ENCODE peak calls at places on chromosomes 12 and 14, in four cellular contexts. D is A549, X is HepG2, F is GM12878. B is an unnamed sample.

GRCh38 chr14:91509083-91509877 is 830 bp downstream of the PPP4R3A start:
- DNase-seq in D (peak), F (no peak), X (peak), B (peak)

GRCh38 chr14:69674546-69675245 is 63.3 kb downstream of the SUSD6 start:
- DNase-seq in D (no peak), X (no peak), F (no peak), B (no peak)

GRCh38 chr14:49971156-49972141 is 78.6 kb downstream of the ARF6 start:
- DNase-seq in X (no peak), D (no peak), F (peak), B (no peak)

GRCh38 chr12:4450551-4451112 is 5.0 kb upstream of the FGF6 start:
- DNase-seq in F (no peak), D (no peak), X (no peak), B (no peak)

GRCh38 chr14:39988939-39989338 is 556.7 kb upstream of the FBXO33 start:
- DNase-seq in X (peak), D (no peak), F (no peak), B (peak)

GRCh38 chr14:104749958-104750529 is 2.9 kb upstream of the SIVA1 start:
- DNase-seq in D (no peak), F (no peak), X (no peak), B (no peak)

GRCh38 chr14:100221419-100222218 is 17.3 kb upstream of the YY1 start:
- DNase-seq in X (peak), F (no peak), D (no peak), B (peak)

GRCh38 chr14:33364536-33364935 is 425.9 kb downstream of the NPAS3 start:
- DNase-seq in F (no peak), X (no peak), D (no peak), B (no peak)

GRCh38 chr12:107684029-107684790 is 1.4 kb upstream of the PWP1 start:
- DNase-seq in F (no peak), X (no peak), D (no peak), B (no peak)

GRCh38 chr12:14904854-14905253 is 19.2 kb upstream of the MGP start:
- DNase-seq in D (no peak), X (no peak), F (no peak), B (no peak)

GRCh38 chr12:512933-513332 is 53.2 kb downstream of the B4GALNT3 start:
- DNase-seq in X (no peak), D (no peak), F (no peak), B (no peak)

GRCh38 chr12:7729683-7730195 is 17.4 kb downstream of the CLEC4C start:
- DNase-seq in X (no peak), D (no peak), F (no peak), B (no peak)

GRCh38 chr12:85441740-85442139 is 161.7 kb downstream of the ALX1 start:
- DNase-seq in F (no peak), X (peak), D (peak), B (no peak)

GRCh38 chr12:69875416-69875815 is 50.4 kb downstream of the MYRFL start:
- DNase-seq in D (no peak), X (no peak), F (no peak), B (no peak)

GRCh38 chr14:100372357-100373048 is 49.4 kb downstream of the SLC25A47 start:
- DNase-seq in D (no peak), X (no peak), F (no peak), B (no peak)

GRCh38 chr12:112602150-112602549 is 183.4 kb downstream of the PTPN11 start:
- DNase-seq in D (no peak), X (no peak), F (no peak), B (no peak)

GRCh38 chr12:42756841-42757661 is 167.5 kb upstream of the PRICKLE1 start:
- DNase-seq in F (no peak), D (peak), X (no peak), B (no peak)

GRCh38 chr14:100122481-100123215 is 36.8 kb downstream of the DEGS2 start:
- DNase-seq in X (no peak), D (no peak), F (no peak), B (no peak)

GRCh38 chr14:97453991-97454390 is 656.8 kb downstream of the VRK1 start:
- DNase-seq in X (no peak), F (no peak), D (no peak), B (no peak)

GRCh38 chr12:131057211-131057721 is 103.6 kb downstream of the ADGRD1 start:
- DNase-seq in D (no peak), F (no peak), X (no peak), B (no peak)

GRCh38 chr14:81209187-81209836 is 11.4 kb downstream of the GTF2A1 start:
- DNase-seq in X (no peak), F (peak), D (no peak), B (no peak)

GRCh38 chr12:54273981-54274380 is 5.9 kb downstream of the CBX5 start:
- DNase-seq in D (no peak), F (no peak), X (no peak), B (no peak)

GRCh38 chr12:107196681-107197080 is 103.3 kb upstream of the CRY1 start:
- DNase-seq in D (no peak), F (no peak), X (no peak), B (no peak)

GRCh38 chr12:80175307-80175930 is 76.1 kb downstream of the OTOGL start:
- DNase-seq in D (no peak), X (no peak), F (no peak), B (no peak)

GRCh38 chr14:68671899-68672298 is 121.0 kb downstream of the ZFP36L1 start:
- DNase-seq in X (no peak), D (no peak), F (no peak), B (no peak)

GRCh38 chr12:130013771-130014484 is 110.1 kb upstream of the TMEM132D start:
- DNase-seq in D (peak), X (peak), F (no peak), B (peak)

GRCh38 chr14:35883677-35884293 is 57.6 kb downstream of the BRMS1L start:
- DNase-seq in X (peak), F (no peak), D (peak), B (peak)

GRCh38 chr14:96625436-96625945 is 123.3 kb downstream of the PAPOLA start:
- DNase-seq in X (no peak), F (no peak), D (no peak), B (no peak)

GRCh38 chr14:63542231-63542999 is 762 bp downstream of the PPP2R5E start:
- DNase-seq in X (no peak), D (no peak), F (no peak), B (peak)

GRCh38 chr12:124592481-124593160 is 25.2 kb upstream of the NCOR2 start:
- DNase-seq in F (no peak), D (no peak), X (no peak), B (no peak)

GRCh38 chr12:48822139-48822538 is 3.8 kb downstream of the CACNB3 start:
- DNase-seq in F (no peak), D (no peak), X (no peak), B (no peak)
- TF ChIP-seq USF2 in F (no peak), D (no peak), X (no peak), B (no peak)

DNA sequence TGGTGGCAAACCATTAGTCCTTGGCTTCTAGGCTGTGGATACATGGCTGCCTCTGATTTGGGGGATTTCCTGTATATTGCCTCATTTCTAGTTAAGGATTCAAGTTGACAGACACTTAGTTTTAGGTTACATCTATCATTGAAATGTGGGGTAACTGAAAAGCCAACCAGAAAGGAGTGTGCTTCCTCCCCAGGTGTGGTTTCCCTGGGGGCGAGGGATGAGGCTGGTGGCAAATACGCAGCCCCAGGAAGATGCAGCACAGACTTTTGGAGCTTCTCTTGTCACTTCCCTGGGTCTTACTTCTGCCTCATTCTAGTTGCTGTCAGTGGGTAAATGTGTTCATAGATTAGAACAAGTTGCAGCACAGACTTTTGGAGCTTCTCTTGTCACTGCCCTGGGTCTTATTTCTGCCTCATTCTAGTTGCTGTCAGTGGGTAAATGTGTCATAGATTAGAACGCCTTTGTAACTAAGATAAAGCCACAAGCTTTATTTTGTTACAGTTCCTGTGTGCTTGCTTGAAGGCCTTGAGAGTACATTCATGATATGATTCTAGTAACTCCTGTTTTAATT is 85.1 kb downstream of the BORCS5 start:
- DNase-seq in F (no peak), X (no peak), D (no peak), B (no peak)
- TF ChIP-seq CHD4 in F (no peak), X (no peak), D (no peak), B (no peak)

DNA sequence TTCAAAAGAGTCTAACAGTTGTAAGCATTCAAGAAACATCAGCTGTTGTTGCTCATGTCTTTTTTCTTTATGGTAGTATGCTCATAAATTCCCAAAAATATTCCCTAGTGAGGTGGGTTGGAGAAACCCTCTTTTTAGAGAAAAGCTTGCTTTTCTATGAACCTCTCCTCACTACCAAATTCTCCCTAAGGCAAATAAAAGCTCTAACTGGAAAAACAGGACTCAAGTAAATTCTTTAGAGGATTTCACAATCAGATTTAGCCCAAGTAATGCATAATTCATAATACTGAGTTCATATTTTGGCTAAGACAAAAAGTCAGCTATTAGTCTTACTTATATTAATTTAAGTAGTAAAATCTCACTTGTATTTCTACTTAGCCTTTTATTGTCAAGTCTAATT is 59.1 kb downstream of the DIO2 start:
- DNase-seq in F (no peak), D (no peak), X (no peak), B (no peak)
- TF ChIP-seq USF2 in F (no peak), D (no peak), X (no peak), B (no peak)

DNA sequence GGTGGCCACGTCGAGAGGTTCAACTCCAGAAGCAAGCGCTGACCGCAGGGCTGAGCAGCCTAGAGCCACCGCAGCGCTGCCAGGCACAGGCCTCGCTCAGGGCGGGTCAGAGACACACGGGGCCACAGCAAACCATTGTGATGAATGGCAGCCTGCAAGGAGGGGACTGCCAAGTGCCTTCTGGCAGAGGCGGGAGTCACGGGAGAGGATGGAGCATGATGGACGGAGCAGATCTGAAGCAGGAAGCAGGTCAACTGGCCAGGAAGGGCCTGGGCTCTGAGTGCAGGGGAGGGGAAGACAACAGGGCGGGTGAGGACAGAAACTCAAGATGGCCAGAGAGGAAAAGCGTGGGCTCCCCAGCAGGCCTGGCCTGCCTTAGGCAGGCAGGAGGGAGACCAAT is 49.8 kb downstream of the CDC42BPB start:
- DNase-seq in X (no peak), D (no peak), F (no peak), B (no peak)
- TF ChIP-seq CHD4 in X (no peak), D (no peak), F (no peak), B (no peak)

GRCh38 chr12:49890096-49890461 is 13.6 kb downstream of the FAIM2 start:
- DNase-seq in X (no peak), F (no peak), D (no peak), B (no peak)

GRCh38 chr12:49891012-49891411 is 12.7 kb downstream of the FAIM2 start:
- DNase-seq in D (no peak), F (no peak), X (no peak), B (no peak)

GRCh38 chr12:49887536-49888401 is 15.9 kb downstream of the FAIM2 start:
- DNase-seq in D (no peak), F (no peak), X (peak), B (no peak)

GRCh38 chr12:49888461-49889151 is 15.1 kb downstream of the FAIM2 start:
- DNase-seq in F (no peak), D (no peak), X (no peak), B (no peak)

DNA sequence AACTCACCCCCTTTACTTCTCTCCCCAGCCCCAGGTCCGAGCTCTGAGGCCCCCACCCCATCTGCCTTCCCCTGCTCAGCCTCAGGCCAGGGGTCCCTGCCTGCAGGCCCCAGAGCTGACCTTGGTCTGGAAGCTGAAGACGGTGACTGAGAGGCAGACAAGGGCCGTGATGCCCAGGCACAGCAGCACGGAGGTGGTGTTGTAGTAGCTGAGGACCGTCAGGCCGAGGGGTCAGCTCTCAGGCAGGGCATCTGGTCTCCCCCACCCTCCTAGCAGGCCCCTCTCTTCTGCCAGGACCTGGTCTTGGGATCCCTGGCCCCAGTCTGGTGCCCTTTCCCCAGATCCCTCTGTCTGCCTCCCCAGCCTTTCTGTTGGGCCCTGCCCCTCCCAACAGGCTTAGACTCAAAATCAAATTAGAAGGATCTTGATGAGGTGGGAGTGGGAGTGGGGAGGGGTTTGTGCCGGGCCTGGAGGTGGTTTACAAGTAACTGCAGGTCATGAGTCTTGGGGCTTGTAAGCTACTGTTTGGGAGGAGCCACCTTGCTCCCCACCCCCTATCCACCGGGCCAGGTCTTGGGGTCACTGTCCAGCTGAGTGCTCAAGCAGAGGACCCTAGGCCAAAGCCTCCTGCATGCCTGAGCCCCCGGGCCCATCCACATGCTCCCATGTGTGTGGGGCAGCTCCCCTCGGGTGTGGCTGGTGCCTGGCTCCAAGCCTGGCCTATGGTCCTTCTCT is 14.2 kb downstream of the FAIM2 start:
- DNase-seq in F (no peak), X (no peak), D (no peak), B (no peak)
- TF ChIP-seq USF2 in F (no peak), X (no peak), D (no peak), B (no peak)

GRCh38 chr14:59303216-59303615 is 114.7 kb downstream of the DAAM1 start:
- DNase-seq in D (no peak), X (no peak), F (no peak), B (no peak)
- TF ChIP-seq CHD4 in D (no peak), X (no peak), F (no peak), B (no peak)

DNA sequence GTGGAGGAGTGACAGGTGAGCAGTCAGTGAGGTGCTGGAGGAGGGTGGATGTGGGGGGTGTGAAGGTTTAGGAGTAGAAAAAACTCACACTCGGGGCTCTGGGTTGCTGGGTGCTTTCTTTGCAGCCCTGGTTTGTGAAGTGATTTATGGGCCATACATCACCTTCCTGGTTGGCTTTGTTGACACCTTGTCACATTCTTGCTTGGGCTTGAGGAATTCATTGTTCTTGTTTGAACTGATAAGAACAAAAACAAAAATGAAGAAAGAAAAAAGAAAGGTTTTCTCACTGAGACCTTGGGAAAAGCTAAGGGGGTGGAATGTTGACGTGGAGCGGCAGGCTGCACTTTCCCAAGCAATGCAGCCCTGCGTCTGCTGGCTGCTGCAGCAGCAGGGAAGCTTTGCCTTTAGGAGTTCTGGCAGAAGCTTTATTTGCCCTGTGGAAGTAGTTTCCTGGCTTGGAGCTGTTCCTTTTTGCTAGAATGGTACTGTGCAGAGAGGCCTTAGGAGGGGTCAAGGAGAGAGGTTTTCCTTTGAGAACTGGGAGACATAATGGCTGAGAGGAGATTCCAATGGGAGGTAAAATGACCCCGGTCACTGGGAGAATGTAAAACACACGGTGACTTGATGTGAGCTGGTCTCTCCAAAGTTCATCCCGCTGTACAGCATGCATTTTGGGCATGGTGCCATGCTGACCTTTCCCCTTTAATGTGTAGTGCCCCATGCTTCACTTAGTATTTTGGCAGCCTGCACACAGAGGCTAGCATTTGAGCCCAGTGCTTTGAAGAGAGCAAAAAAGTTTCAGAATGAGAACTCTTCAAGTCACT is 52.8 kb downstream of the HMGA2 start:
- DNase-seq in D (no peak), X (peak), F (no peak), B (no peak)
- TF ChIP-seq USF2 in D (no peak), X (no peak), F (no peak), B (no peak)

GRCh38 chr12:92695056-92695455 is 7.7 kb upstream of the PLEKHG7 start:
- DNase-seq in D (no peak), F (no peak), X (no peak), B (no peak)
- TF ChIP-seq CHD4 in D (no peak), F (no peak), X (no peak), B (no peak)

DNA sequence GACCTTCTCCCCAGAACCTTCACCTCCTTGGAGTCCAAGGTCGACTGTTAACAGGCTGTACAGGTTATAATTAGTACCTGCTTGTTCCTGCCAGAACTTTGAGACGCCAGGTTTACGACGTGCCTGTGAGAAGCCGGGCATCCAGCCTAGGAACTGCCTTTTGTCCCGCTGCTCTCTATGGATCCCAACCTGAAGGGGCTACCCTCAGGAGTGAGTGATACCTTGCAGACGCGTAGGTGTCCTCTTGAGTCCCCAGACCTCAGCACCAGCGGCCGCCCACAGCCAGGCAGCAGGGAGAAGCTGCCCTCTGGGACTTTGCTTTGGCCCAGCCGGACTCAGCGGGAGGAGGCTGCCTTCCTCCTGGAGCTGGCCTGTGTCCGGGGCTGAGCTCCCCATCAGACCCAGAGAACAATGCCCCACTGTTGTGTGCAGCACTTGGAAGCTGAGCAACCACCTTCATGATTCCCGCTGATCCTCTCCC is 16.2 kb downstream of the SYNE3 start:
- DNase-seq in D (no peak), X (peak), F (no peak), B (no peak)
- TF ChIP-seq USF2 in D (no peak), X (no peak), F (no peak), B (no peak)

B was measured in K562.